ENCODE peak calls at places on chromosomes 3 and 15, in nine cellular contexts. One of them, this sample, is unnamed.

GRCh38 chr15:48395532-48396011 is 64.3 kb downstream of the DUT start:
- DNase-seq in body of pancreas: peak
- DNase-seq in H9: no peak
- DNase-seq in colonic mucosa: no peak
- DNase-seq in GM23338: no peak
- DNase-seq in right atrium auricular region: peak
- DNase-seq in tibial artery: peak
- DNase-seq in cardiac fibroblast: peak
- DNase-seq in kidney epithelial cell: no peak
- DNase-seq in this sample: no peak

GRCh38 chr3:39067286-39067685 is 15.5 kb downstream of the WDR48 start:
- DNase-seq in cardiac fibroblast: peak
- DNase-seq in right atrium auricular region: no peak
- DNase-seq in kidney epithelial cell: no peak
- DNase-seq in tibial artery: no peak
- DNase-seq in GM23338: no peak
- DNase-seq in body of pancreas: no peak
- DNase-seq in colonic mucosa: no peak
- DNase-seq in H9: no peak
- DNase-seq in this sample: no peak

GRCh38 chr3:86245360-86245759 is 745.6 kb downstream of the VGLL3 start:
- DNase-seq in kidney epithelial cell: no peak
- DNase-seq in cardiac fibroblast: no peak
- DNase-seq in colonic mucosa: no peak
- DNase-seq in GM23338: peak
- DNase-seq in right atrium auricular region: no peak
- DNase-seq in H9: no peak
- DNase-seq in body of pancreas: no peak
- DNase-seq in tibial artery: no peak
- DNase-seq in this sample: no peak

GRCh38 chr15:88705769-88706165 is 67.0 kb downstream of the ISG20 start:
- DNase-seq in kidney epithelial cell: no peak
- DNase-seq in colonic mucosa: no peak
- DNase-seq in right atrium auricular region: no peak
- DNase-seq in body of pancreas: no peak
- DNase-seq in tibial artery: no peak
- DNase-seq in GM23338: no peak
- DNase-seq in H9: no peak
- DNase-seq in cardiac fibroblast: no peak
- DNase-seq in this sample: no peak

GRCh38 chr15:96320703-96321421 is 9.6 kb upstream of the NR2F2 start:
- DNase-seq in GM23338: no peak
- DNase-seq in H9: peak
- DNase-seq in colonic mucosa: no peak
- DNase-seq in cardiac fibroblast: peak
- DNase-seq in tibial artery: no peak
- DNase-seq in right atrium auricular region: no peak
- DNase-seq in kidney epithelial cell: no peak
- DNase-seq in body of pancreas: no peak
- DNase-seq in this sample: no peak

GRCh38 chr3:30112904-30113484 is 493.4 kb upstream of the TGFBR2 start:
- DNase-seq in body of pancreas: no peak
- DNase-seq in right atrium auricular region: no peak
- DNase-seq in colonic mucosa: no peak
- DNase-seq in cardiac fibroblast: peak
- DNase-seq in tibial artery: no peak
- DNase-seq in kidney epithelial cell: no peak
- DNase-seq in GM23338: peak
- DNase-seq in H9: no peak
- DNase-seq in this sample: no peak

GRCh38 chr3:186826316-186826977 is 16.1 kb upstream of the ADIPOQ start:
- DNase-seq in GM23338: peak
- DNase-seq in right atrium auricular region: no peak
- DNase-seq in kidney epithelial cell: no peak
- DNase-seq in colonic mucosa: peak
- DNase-seq in tibial artery: no peak
- DNase-seq in H9: no peak
- DNase-seq in body of pancreas: peak
- DNase-seq in cardiac fibroblast: no peak
- DNase-seq in this sample: no peak

GRCh38 chr15:35546581-35547381 is 816 bp upstream of the DPH6 start:
- DNase-seq in kidney epithelial cell: no peak
- DNase-seq in right atrium auricular region: no peak
- DNase-seq in tibial artery: no peak
- DNase-seq in GM23338: peak
- DNase-seq in cardiac fibroblast: no peak
- DNase-seq in H9: no peak
- DNase-seq in colonic mucosa: peak
- DNase-seq in body of pancreas: no peak
- DNase-seq in this sample: no peak

GRCh38 chr15:37824717-37825382 is 109.6 kb upstream of the TMCO5A start:
- DNase-seq in H9: no peak
- DNase-seq in colonic mucosa: no peak
- DNase-seq in right atrium auricular region: no peak
- DNase-seq in cardiac fibroblast: peak
- DNase-seq in tibial artery: no peak
- DNase-seq in GM23338: no peak
- DNase-seq in kidney epithelial cell: peak
- DNase-seq in body of pancreas: no peak
- DNase-seq in this sample: peak
- TF ChIP-seq CTCF in H9: no peak
- TF ChIP-seq CTCF in colonic mucosa: no peak
- TF ChIP-seq CTCF in right atrium auricular region: no peak
- TF ChIP-seq CTCF in cardiac fibroblast: peak
- TF ChIP-seq CTCF in tibial artery: no peak
- TF ChIP-seq CTCF in GM23338: no peak
- TF ChIP-seq CTCF in kidney epithelial cell: peak
- TF ChIP-seq CTCF in body of pancreas: no peak
- TF ChIP-seq CTCF in this sample: no peak

GRCh38 chr15:63531586-63531985 is 27.2 kb downstream of the USP3 start:
- DNase-seq in body of pancreas: no peak
- DNase-seq in right atrium auricular region: no peak
- DNase-seq in colonic mucosa: no peak
- DNase-seq in tibial artery: no peak
- DNase-seq in cardiac fibroblast: no peak
- DNase-seq in kidney epithelial cell: no peak
- DNase-seq in H9: no peak
- DNase-seq in GM23338: peak
- DNase-seq in this sample: no peak
- TF ChIP-seq CTCF in body of pancreas: no peak
- TF ChIP-seq CTCF in right atrium auricular region: no peak
- TF ChIP-seq CTCF in colonic mucosa: no peak
- TF ChIP-seq CTCF in tibial artery: no peak
- TF ChIP-seq CTCF in cardiac fibroblast: peak
- TF ChIP-seq CTCF in kidney epithelial cell: peak
- TF ChIP-seq CTCF in H9: peak
- TF ChIP-seq CTCF in GM23338: peak
- TF ChIP-seq CTCF in this sample: no peak

DNA sequence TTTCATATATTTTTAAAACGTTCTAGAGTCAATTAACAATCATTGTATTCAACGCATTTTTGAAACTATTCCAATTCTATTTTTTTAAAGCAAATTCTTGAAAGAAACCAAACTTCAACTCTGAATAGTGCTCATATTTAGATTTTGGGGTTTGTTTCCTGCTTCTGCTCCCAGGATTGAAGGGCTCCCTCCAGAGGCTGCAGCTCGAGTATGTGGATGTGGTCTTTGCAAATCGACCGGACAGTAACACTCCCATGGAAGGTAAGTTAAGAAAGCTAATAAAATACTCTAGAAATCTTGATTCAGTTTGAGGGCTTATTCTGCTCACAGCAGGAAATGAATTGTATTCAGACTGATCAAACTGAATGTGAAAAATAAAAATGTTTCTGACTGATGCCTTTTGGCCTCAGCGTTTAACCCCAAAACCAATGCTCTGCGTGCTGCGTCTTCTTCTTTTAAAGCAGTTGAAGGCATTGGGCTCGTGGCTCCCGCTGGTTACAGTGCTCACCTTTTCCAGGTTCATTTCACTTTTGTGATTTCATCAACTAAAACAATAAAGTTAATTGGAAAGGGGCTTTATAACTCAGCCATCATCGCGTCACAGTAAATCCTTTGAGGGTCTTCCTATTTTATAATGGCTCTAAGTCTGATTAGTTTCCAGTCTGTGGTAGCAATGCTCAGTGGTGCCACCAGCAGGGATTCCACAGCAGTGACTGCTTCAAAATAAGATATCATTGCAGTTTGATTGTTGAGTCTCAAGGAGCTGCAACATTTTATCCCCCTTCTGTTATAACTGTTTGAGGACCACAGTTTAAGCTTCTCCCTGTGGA is 80.1 kb downstream of the SSR3 start:
- DNase-seq in GM23338: peak
- DNase-seq in tibial artery: no peak
- DNase-seq in body of pancreas: peak
- DNase-seq in right atrium auricular region: no peak
- DNase-seq in H9: peak
- DNase-seq in cardiac fibroblast: no peak
- DNase-seq in colonic mucosa: no peak
- DNase-seq in kidney epithelial cell: no peak
- DNase-seq in this sample: no peak
- TF ChIP-seq CTCF in GM23338: peak
- TF ChIP-seq CTCF in tibial artery: no peak
- TF ChIP-seq CTCF in body of pancreas: peak
- TF ChIP-seq CTCF in right atrium auricular region: no peak
- TF ChIP-seq CTCF in H9: peak
- TF ChIP-seq CTCF in cardiac fibroblast: peak
- TF ChIP-seq CTCF in colonic mucosa: no peak
- TF ChIP-seq CTCF in kidney epithelial cell: peak
- TF ChIP-seq CTCF in this sample: peak

GRCh38 chr3:44915702-44916438 is 41.5 kb downstream of the TGM4 start:
- DNase-seq in H9: peak
- DNase-seq in cardiac fibroblast: peak
- DNase-seq in tibial artery: no peak
- DNase-seq in right atrium auricular region: no peak
- DNase-seq in GM23338: peak
- DNase-seq in colonic mucosa: no peak
- DNase-seq in kidney epithelial cell: no peak
- DNase-seq in body of pancreas: no peak
- DNase-seq in this sample: no peak
- TF ChIP-seq CTCF in H9: peak
- TF ChIP-seq CTCF in cardiac fibroblast: no peak
- TF ChIP-seq CTCF in tibial artery: no peak
- TF ChIP-seq CTCF in right atrium auricular region: no peak
- TF ChIP-seq CTCF in GM23338: peak
- TF ChIP-seq CTCF in colonic mucosa: no peak
- TF ChIP-seq CTCF in kidney epithelial cell: no peak
- TF ChIP-seq CTCF in body of pancreas: no peak
- TF ChIP-seq CTCF in this sample: no peak

GRCh38 chr15:59746777-59747176 is 57.7 kb upstream of the BNIP2 start:
- DNase-seq in H9: no peak
- DNase-seq in body of pancreas: no peak
- DNase-seq in right atrium auricular region: no peak
- DNase-seq in tibial artery: no peak
- DNase-seq in colonic mucosa: no peak
- DNase-seq in kidney epithelial cell: no peak
- DNase-seq in GM23338: no peak
- DNase-seq in cardiac fibroblast: peak
- DNase-seq in this sample: no peak

GRCh38 chr15:59738676-59739075 is 49.6 kb upstream of the BNIP2 start:
- DNase-seq in right atrium auricular region: no peak
- DNase-seq in H9: no peak
- DNase-seq in colonic mucosa: no peak
- DNase-seq in tibial artery: no peak
- DNase-seq in body of pancreas: no peak
- DNase-seq in GM23338: no peak
- DNase-seq in cardiac fibroblast: no peak
- DNase-seq in kidney epithelial cell: no peak
- DNase-seq in this sample: no peak

GRCh38 chr15:59739557-59740186 is 50.6 kb upstream of the BNIP2 start:
- DNase-seq in GM23338: no peak
- DNase-seq in tibial artery: no peak
- DNase-seq in H9: no peak
- DNase-seq in body of pancreas: no peak
- DNase-seq in kidney epithelial cell: no peak
- DNase-seq in colonic mucosa: no peak
- DNase-seq in right atrium auricular region: no peak
- DNase-seq in cardiac fibroblast: no peak
- DNase-seq in this sample: no peak

GRCh38 chr15:59736181-59736580 is 47.1 kb upstream of the BNIP2 start:
- DNase-seq in cardiac fibroblast: no peak
- DNase-seq in kidney epithelial cell: no peak
- DNase-seq in H9: peak
- DNase-seq in body of pancreas: no peak
- DNase-seq in right atrium auricular region: no peak
- DNase-seq in colonic mucosa: no peak
- DNase-seq in tibial artery: no peak
- DNase-seq in GM23338: peak
- DNase-seq in this sample: no peak

DNA sequence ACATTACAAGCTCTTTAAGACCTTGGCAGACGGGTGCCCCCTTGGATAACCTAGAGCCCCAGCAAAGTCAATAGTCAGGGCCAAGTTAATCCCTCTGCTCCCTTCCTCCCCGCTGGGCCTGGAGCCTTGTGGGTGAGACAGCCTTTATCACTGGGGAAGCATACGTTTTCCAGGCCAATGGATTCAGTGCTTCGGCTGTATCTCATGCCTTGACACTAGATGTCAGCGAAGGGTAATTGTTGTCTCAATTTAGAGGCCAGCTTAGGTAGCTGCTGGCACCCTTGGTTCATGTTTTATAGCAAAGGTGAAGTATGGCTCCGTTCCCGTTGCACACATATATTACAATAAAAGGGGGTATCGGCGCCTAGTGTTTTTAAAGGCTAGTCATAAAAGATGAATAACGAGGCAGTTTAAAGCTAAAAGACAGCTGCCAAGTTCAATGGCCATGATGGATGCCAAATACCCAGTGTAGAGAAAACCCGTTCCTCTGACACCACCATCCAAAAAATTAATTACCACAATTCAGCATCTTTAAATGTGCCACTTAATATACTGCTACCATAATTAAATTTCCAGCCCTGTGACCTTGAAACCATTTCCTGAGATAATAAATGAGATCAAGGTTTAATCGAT is 52.3 kb upstream of the BNIP2 start:
- DNase-seq in cardiac fibroblast: peak
- DNase-seq in H9: peak
- DNase-seq in colonic mucosa: no peak
- DNase-seq in body of pancreas: no peak
- DNase-seq in GM23338: peak
- DNase-seq in right atrium auricular region: no peak
- DNase-seq in tibial artery: no peak
- DNase-seq in kidney epithelial cell: no peak
- DNase-seq in this sample: no peak
- TF ChIP-seq CTCF in cardiac fibroblast: peak
- TF ChIP-seq CTCF in H9: peak
- TF ChIP-seq CTCF in colonic mucosa: no peak
- TF ChIP-seq CTCF in body of pancreas: no peak
- TF ChIP-seq CTCF in GM23338: peak
- TF ChIP-seq CTCF in right atrium auricular region: no peak
- TF ChIP-seq CTCF in tibial artery: no peak
- TF ChIP-seq CTCF in kidney epithelial cell: peak
- TF ChIP-seq CTCF in this sample: peak

DNA sequence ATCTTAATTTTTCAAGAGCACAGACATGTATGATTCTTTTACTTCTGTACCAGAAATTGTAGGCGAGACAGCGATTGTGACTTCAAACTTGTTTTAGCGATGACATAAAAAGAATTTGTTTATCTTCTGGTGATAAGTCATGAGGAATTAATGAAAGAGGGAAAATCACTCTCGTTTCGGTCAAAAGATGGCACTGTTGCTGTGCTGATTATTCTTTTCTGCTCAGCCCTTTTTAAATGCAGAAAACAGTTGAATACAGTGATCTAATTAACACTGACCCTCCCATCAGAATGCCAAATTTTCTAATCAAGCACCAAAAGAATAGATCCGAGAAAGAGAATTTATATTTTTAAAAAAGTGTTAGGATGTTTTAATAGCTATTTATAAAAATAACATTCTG is 52.6 kb downstream of the NSUN3 start:
- DNase-seq in body of pancreas: no peak
- DNase-seq in GM23338: peak
- DNase-seq in cardiac fibroblast: peak
- DNase-seq in right atrium auricular region: no peak
- DNase-seq in colonic mucosa: no peak
- DNase-seq in kidney epithelial cell: no peak
- DNase-seq in H9: no peak
- DNase-seq in tibial artery: no peak
- DNase-seq in this sample: peak
- TF ChIP-seq CTCF in body of pancreas: peak
- TF ChIP-seq CTCF in GM23338: peak
- TF ChIP-seq CTCF in cardiac fibroblast: peak
- TF ChIP-seq CTCF in right atrium auricular region: no peak
- TF ChIP-seq CTCF in colonic mucosa: no peak
- TF ChIP-seq CTCF in kidney epithelial cell: peak
- TF ChIP-seq CTCF in H9: peak
- TF ChIP-seq CTCF in tibial artery: peak
- TF ChIP-seq CTCF in this sample: peak

This sample was measured in AG09319.